ENCODE peak calls at places on chromosomes 12 and 14, in five cellular contexts. F is ascending aorta, Z is breast epithelium, A is adrenal gland, W is dorsolateral prefrontal cortex. Q is an unnamed sample.

GRCh38 chr12:2944401-2945047 is 14.7 kb upstream of the TEAD4 start:
- DNase-seq in F (no peak), W (peak), Z (no peak), A (peak), Q (no peak)

GRCh38 chr12:122950276-122950675 is 16.0 kb downstream of the ABCB9 start:
- DNase-seq in W (no peak), A (no peak), F (no peak), Z (no peak), Q (no peak)

GRCh38 chr12:98211914-98212695 is 303.3 kb upstream of the TMPO start:
- DNase-seq in F (no peak), A (no peak), W (no peak), Z (no peak), Q (no peak)

GRCh38 chr12:113130457-113131135 is 5.0 kb downstream of the RASAL1 start:
- DNase-seq in W (peak), A (peak), Z (no peak), F (no peak), Q (no peak)

GRCh38 chr12:42482820-42483533 is 106.6 kb downstream of the PRICKLE1 start:
- DNase-seq in Z (no peak), A (peak), W (peak), F (peak), Q (no peak)

GRCh38 chr12:94145231-94145979 is 3.0 kb upstream of the PLXNC1 start:
- DNase-seq in W (peak), Z (no peak), A (no peak), F (no peak), Q (peak)

GRCh38 chr12:40691913-40692616 is at the start of gene CNTN1:
- DNase-seq in W (peak), F (peak), A (peak), Z (peak), Q (no peak)

GRCh38 chr12:25716842-25717241 is 163.8 kb upstream of the LMNTD1 start:
- DNase-seq in W (no peak), Z (no peak), F (no peak), A (no peak), Q (no peak)

GRCh38 chr14:96470331-96470730 is 31.9 kb upstream of the PAPOLA start:
- DNase-seq in A (no peak), F (peak), Z (no peak), W (no peak), Q (no peak)

GRCh38 chr12:71865166-71865713 is 25.7 kb downstream of the TBC1D15 start:
- DNase-seq in W (no peak), Z (no peak), A (no peak), F (no peak), Q (no peak)

GRCh38 chr12:58470266-58471010 is 449.9 kb downstream of the LRIG3 start:
- DNase-seq in F (no peak), W (no peak), A (no peak), Z (no peak), Q (no peak)
- TF ChIP-seq CTCF in F (no peak), W (no peak), A (no peak), Z (no peak), Q (no peak)

GRCh38 chr12:110038741-110039084 is 9.6 kb downstream of the C12orf76 start:
- DNase-seq in Z (no peak), W (no peak), A (no peak), F (no peak), Q (no peak)
- H3K27ac ChIP-seq in Z (peak), W (peak), A (peak), F (peak), Q (no peak)

GRCh38 chr12:108232565-108232964 is 103.5 kb downstream of the WSCD2 start:
- DNase-seq in A (no peak), F (no peak), Z (no peak), W (no peak), Q (no peak)

GRCh38 chr12:108235231-108235959 is 103.7 kb downstream of the CMKLR1 start:
- DNase-seq in F (no peak), W (no peak), Z (no peak), A (no peak), Q (no peak)

GRCh38 chr12:108236366-108236765 is 102.7 kb downstream of the CMKLR1 start:
- DNase-seq in W (no peak), F (no peak), A (no peak), Z (no peak), Q (no peak)

GRCh38 chr12:108231909-108232434 is 102.9 kb downstream of the WSCD2 start:
- DNase-seq in W (no peak), F (no peak), A (no peak), Z (no peak), Q (no peak)

GRCh38 chr12:108234155-108234554 is 105.0 kb downstream of the CMKLR1 start:
- DNase-seq in A (no peak), Z (no peak), W (no peak), F (no peak), Q (no peak)
- TF ChIP-seq CTCF in A (peak), Z (no peak), W (no peak), F (peak), Q (no peak)

DNA sequence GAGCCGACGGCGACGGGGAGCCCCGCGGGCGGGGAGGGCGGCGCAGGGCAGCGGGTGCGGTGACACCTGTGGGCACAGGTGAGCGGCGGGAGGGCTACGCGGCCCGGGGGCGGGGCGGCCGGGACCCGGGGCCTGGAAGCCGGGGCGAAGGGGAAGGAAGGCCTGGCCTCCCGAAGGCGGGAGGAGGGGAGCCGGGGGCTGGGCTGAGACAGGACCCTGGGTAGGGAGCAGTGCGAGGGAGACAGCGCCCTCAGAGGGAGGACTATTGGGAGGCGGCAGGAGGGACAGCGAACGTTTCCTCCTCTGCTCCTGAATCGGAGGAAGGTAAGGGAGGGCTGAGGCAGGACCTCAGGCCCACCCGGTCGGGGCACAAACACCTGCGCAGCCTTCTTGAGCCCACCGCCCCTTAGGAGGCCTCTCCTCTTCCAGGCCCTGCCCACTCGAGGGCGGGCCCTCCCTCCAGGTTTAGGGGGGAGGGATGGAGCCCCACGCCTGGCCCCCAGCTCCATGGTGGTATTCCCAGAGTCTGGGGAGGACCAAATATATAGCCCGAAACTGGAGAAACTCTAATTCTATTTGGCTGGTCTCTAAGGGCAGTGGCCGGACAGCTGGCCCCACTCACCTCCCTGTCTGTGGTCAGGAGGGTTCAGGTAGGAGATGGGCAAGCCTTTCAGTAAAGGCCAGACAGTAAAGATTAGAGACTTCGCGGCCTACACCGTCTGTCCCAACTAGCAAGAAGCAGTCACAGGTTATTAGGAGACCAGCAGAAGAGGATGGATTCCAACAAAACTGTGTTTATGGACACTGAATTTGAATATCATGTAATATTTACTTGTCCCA is 509 bp downstream of the PLEKHG6 start:
- DNase-seq in W (no peak), Z (no peak), A (no peak), F (no peak), Q (no peak)
- H3K27ac ChIP-seq in W (no peak), Z (peak), A (no peak), F (no peak), Q (no peak)

GRCh38 chr12:69278814-69279782 is 39.7 kb downstream of the CPSF6 start:
- DNase-seq in F (no peak), A (no peak), Z (no peak), W (no peak), Q (no peak)

GRCh38 chr12:69287556-69287955 is 48.2 kb downstream of the CPSF6 start:
- DNase-seq in W (no peak), F (no peak), Z (no peak), A (no peak), Q (no peak)

DNA sequence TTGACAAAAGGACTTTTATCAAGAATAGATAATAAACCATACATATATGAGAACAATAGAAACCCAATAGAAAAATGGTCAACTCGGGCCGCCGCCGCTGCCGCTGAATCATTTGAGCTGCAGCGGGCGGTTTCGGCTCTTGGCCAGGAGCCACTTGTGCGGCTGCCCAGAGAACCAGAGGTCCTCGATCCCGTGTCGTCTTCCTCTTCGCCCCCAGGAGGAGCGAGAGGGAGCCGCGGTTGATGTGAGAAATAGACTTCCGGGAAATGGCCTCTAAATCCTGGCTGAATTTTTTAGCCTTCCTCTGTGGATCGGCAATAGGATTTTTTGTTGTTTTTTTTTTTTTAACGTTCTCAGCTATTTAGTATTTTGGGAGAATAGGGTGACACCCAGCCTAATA is 44.8 kb downstream of the CPSF6 start:
- DNase-seq in F (peak), W (peak), Z (peak), A (peak), Q (peak)
- TF ChIP-seq CTCF in F (no peak), W (no peak), Z (no peak), A (no peak), Q (peak)

DNA sequence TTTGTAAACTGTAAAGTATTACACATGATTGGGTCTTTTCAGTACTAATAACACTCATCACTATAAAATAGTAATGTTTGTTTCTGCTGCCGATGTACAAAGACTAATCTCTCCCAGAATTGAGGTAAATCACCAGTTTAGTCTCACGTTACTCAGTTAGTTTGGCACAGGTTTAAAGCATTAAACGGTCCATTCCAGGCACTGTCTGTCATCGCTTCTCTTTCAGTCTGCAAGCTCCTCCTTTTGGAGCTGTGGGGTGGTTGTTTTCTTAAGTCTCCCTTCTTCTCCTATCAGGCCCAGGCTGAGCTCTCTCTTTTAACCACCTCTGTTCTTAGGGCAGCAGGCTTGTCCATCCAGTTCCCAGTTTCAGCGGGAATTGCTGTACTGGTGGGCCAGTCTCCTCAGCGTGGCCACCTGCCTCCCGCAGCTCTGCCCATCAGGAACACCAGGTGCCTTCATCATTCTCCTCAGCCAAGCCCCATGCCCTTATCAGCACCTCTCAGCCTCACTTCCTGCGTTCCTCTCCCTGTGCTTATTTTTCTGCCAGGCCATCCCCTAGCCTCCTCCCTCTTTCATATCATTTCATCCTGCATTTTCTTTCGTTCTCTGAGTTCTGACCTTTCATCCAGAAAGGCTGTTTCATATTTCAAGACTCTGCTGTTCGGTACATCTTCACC is 149.0 kb downstream of the TGFB3 start:
- DNase-seq in W (no peak), F (no peak), Z (no peak), A (no peak), Q (no peak)
- H3K27ac ChIP-seq in W (no peak), F (peak), Z (peak), A (peak), Q (no peak)

GRCh38 chr14:21233457-21234076 is 35.7 kb downstream of the HNRNPC start:
- DNase-seq in Z (no peak), W (no peak), F (no peak), A (no peak), Q (peak)
- TF ChIP-seq CTCF in Z (no peak), W (no peak), F (no peak), A (peak), Q (peak)

GRCh38 chr12:22332191-22332590 is 2.3 kb downstream of the ST8SIA1 start:
- DNase-seq in A (no peak), F (no peak), W (no peak), Z (no peak), Q (no peak)

GRCh38 chr12:22333751-22334695 is 484 bp downstream of the ST8SIA1 start:
- DNase-seq in A (peak), F (peak), W (no peak), Z (peak), Q (no peak)

GRCh38 chr12:22334696-22335290 is at the start of gene ST8SIA1:
- DNase-seq in Z (no peak), F (peak), A (peak), W (peak), Q (no peak)

DNA sequence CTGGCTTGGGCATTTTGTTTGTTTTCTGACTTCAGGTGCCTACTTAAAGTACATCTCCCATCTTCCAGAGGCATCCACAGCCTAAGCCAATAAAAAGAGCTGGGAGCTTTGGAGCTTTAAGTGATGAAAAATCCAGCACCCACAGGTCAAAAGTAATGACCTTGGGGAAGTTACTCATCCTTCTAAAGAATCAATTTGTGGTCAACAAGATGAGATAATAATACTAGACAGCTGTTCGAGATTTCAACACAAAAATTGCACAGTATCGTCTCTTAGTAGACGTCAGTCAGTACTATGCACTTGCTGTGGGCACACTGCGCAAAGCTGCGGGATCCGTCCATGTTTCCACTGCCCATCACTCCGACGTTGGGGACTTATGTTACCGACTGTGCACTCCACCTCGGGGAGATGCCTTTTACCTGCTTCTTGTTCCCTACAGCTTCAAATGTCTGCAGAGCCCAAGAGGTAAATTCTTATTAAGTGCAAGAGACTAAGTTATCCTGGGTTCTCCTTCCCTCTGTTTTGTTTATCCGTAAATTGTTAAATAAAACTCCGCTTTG is 1.2 kb downstream of the ST8SIA1 start:
- DNase-seq in W (no peak), A (no peak), F (no peak), Z (no peak), Q (no peak)
- H3K27ac ChIP-seq in W (peak), A (no peak), F (no peak), Z (peak), Q (no peak)

DNA sequence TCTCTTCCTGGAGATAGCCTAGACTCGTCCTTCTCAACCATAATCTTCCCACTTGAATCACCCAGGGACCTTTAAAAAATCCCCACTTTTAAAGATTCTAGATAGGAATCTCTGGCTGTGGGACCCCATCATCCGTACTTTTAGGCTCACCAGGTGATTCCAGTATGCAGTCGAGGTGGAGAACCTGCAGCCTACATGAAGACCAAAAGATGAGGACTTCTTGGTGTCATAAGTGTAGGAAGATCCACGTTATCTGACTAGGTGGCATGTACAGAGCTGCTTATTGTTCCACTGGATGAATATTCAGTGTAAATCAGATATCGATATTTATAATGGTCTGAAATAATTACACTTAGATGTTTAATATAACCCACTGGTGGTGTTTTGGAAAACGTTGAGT is 2.6 kb downstream of the PRKCH start:
- DNase-seq in Z (no peak), A (no peak), W (no peak), F (no peak), Q (no peak)
- TF ChIP-seq CTCF in Z (no peak), A (no peak), W (no peak), F (no peak), Q (no peak)

Q was measured in HL-60.